ENCODE peak calls at places on chromosome 2, in ten cellular contexts. B is H7; K is spleen; L is anterior cingulate cortex; S is activated T-helper 9 cell treated with anti-CD3 and anti-CD28 coated beads, Interleukin-2, amount 50 U/mL, for 16 hours; R is M059J; G is heart left ventricle; Z is GM13977; F is mammary epithelial cell; A is cardiac fibroblast. O is an unnamed sample.

GRCh38 chr2:85326406-85326945 is 1.3 kb downstream of the TGOLN2 start:
- DNase-seq in B (no peak), K (peak; percentile 86), L (no peak), S (no peak), R (peak; percentile 22), G (no peak), Z (peak; percentile 55), F (peak; percentile 19), A (peak; percentile 42), O (no peak)

GRCh38 chr2:187233811-187234210 is 214.2 kb downstream of the CALCRL start:
- DNase-seq in B (no peak), K (no peak), L (no peak), S (no peak), R (no peak), G (no peak), Z (no peak), F (no peak), A (no peak), O (no peak)

GRCh38 chr2:46248171-46248570 is 49.0 kb upstream of the EPAS1 start:
- DNase-seq in B (no peak), K (no peak), L (no peak), S (no peak), R (no peak), G (no peak), Z (no peak), F (no peak), A (peak; percentile 62), O (no peak)

GRCh38 chr2:85585781-85586105 is 1.5 kb downstream of the VAMP5 start:
- DNase-seq in B (no peak), K (no peak), L (no peak), S (no peak), R (peak; percentile 87), G (no peak), Z (no peak), F (no peak), A (peak; percentile 36), O (no peak)

GRCh38 chr2:172046080-172046678 is 39.1 kb upstream of the DLX1 start:
- DNase-seq in B (no peak), K (no peak), L (no peak), S (no peak), R (peak; percentile 71), G (no peak), Z (no peak), F (no peak), A (peak; percentile 11), O (no peak)

GRCh38 chr2:48122166-48122565 is 215.9 kb upstream of the FBXO11 start:
- DNase-seq in B (no peak), K (no peak), L (no peak), S (no peak), R (no peak), G (no peak), Z (no peak), F (no peak), A (no peak), O (no peak)

GRCh38 chr2:239831272-239831731 is 193.8 kb downstream of the NDUFA10 start:
- DNase-seq in B (peak; percentile 71), K (peak; percentile 76), L (no peak), S (no peak), R (no peak), G (no peak), Z (no peak), F (no peak), A (peak; percentile 45), O (peak; percentile 81)

GRCh38 chr2:133414486-133415209 is 153.6 kb downstream of the NCKAP5 start:
- DNase-seq in B (no peak), K (no peak), L (no peak), S (no peak), R (peak; percentile 55), G (no peak), Z (no peak), F (no peak), A (peak; percentile 7), O (no peak)

GRCh38 chr2:113132622-113133021 is 5.2 kb downstream of the IL1RN start:
- DNase-seq in B (no peak), K (peak; percentile 56), L (no peak), S (no peak), R (no peak), G (no peak), Z (no peak), F (no peak), A (no peak), O (no peak)

O was measured in lower leg skin.